ENCODE peak calls at places on chromosomes 7 and 10, in seven cellular contexts. S is tibial artery, H is pancreas, A is stomach, M is heart right ventricle, N is tibial nerve, Y is esophagus squamous epithelium. J is an unnamed sample.
A peak's percentile ranks its signal among the peaks of the same experiment; 100 is the strongest.

GRCh38 chr10:92463582-92463981 is 110.3 kb downstream of the IDE start:
- DNase-seq in A (no peak), S (no peak), N (no peak), Y (no peak), M (no peak), H (no peak), J (no peak)

GRCh38 chr7:107505997-107506682 is 36.3 kb downstream of the GPR22 start:
- DNase-seq in N (no peak), Y (no peak), S (no peak), A (peak; percentile 68), M (no peak), H (peak; percentile 66), J (no peak)

GRCh38 chr10:60732240-60733188 is 45.8 kb upstream of the CDK1 start:
- DNase-seq in S (no peak), Y (no peak), M (no peak), N (no peak), H (peak; percentile 40), A (peak; percentile 58), J (no peak)

GRCh38 chr7:101754432-101755159 is 62.8 kb upstream of the CUX1 start:
- DNase-seq in H (no peak), Y (no peak), N (peak; percentile 12), A (no peak), S (no peak), M (peak; percentile 13), J (no peak)

GRCh38 chr10:119826777-119827176 is 45.9 kb downstream of the MCMBP start:
- DNase-seq in N (no peak), A (no peak), H (no peak), M (no peak), Y (no peak), S (no peak), J (no peak)

GRCh38 chr7:138460649-138461607 is 869 bp downstream of the TRIM24 start:
- DNase-seq in S (peak; percentile 71), Y (no peak), H (peak; percentile 72), N (no peak), A (peak; percentile 61), M (peak; percentile 36), J (peak; percentile 58)

GRCh38 chr10:48604039-48604407 is 850 bp downstream of the ARHGAP22 start:
- DNase-seq in Y (no peak), A (no peak), S (peak; percentile 52), M (no peak), H (no peak), N (no peak), J (no peak)

GRCh38 chr10:122140941-122141623 is 130.0 kb upstream of the BTBD16 start:
- DNase-seq in A (peak; percentile 67), N (peak; percentile 94), Y (no peak), H (peak; percentile 64), S (peak; percentile 98), M (peak; percentile 93), J (peak; percentile 94)

GRCh38 chr10:64594072-64594471 is 1072.9 kb downstream of the REEP3 start:
- DNase-seq in H (no peak), S (no peak), M (no peak), N (no peak), Y (no peak), A (no peak), J (no peak)

GRCh38 chr7:158567153-158567603 is 20.4 kb downstream of the PTPRN2 start:
- DNase-seq in S (no peak), N (no peak), A (peak; percentile 59), M (no peak), Y (no peak), H (peak; percentile 51), J (no peak)

GRCh38 chr7:91995391-91995790 is 54.7 kb downstream of the AKAP9 start:
- DNase-seq in H (no peak), M (no peak), A (no peak), Y (no peak), S (no peak), N (no peak), J (no peak)

GRCh38 chr10:62980697-62981495 is 152.2 kb upstream of the NRBF2 start:
- DNase-seq in M (no peak), N (no peak), S (no peak), A (no peak), Y (no peak), H (no peak), J (no peak)

GRCh38 chr7:16604054-16604453 is 41.5 kb downstream of the ANKMY2 start:
- DNase-seq in H (no peak), M (no peak), A (no peak), Y (no peak), S (no peak), N (no peak), J (no peak)

GRCh38 chr10:59709472-59710125 is at the start of gene SLC16A9:
- DNase-seq in Y (no peak), H (peak; percentile 59), S (peak; percentile 80), M (peak; percentile 59), A (peak; percentile 44), N (peak; percentile 12), J (peak; percentile 52)

GRCh38 chr10:12852732-12853131 is 148.8 kb downstream of the CCDC3 start:
- DNase-seq in N (no peak), M (no peak), S (no peak), A (no peak), H (no peak), Y (no peak), J (no peak)

GRCh38 chr10:103676851-103677417 is 178.4 kb downstream of the SH3PXD2A start:
- DNase-seq in Y (no peak), N (peak; percentile 79), A (no peak), H (no peak), S (peak; percentile 82), M (no peak), J (peak; percentile 81)

GRCh38 chr7:127751723-127752448 is 99.9 kb downstream of the SND1 start:
- DNase-seq in Y (no peak), S (no peak), H (peak; percentile 49), A (peak; percentile 26), N (peak; percentile 7), M (no peak), J (no peak)

GRCh38 chr10:27659786-27660185 is 85.8 kb downstream of the MKX start:
- DNase-seq in M (no peak), H (no peak), S (no peak), Y (no peak), A (no peak), N (no peak), J (no peak)

GRCh38 chr10:13448216-13448615 is 80.6 kb downstream of the BEND7 start:
- DNase-seq in H (no peak), Y (no peak), S (no peak), M (no peak), A (no peak), N (no peak), J (no peak)

GRCh38 chr10:124447741-124448466 is 1.9 kb downstream of the NKX1-2 start:
- DNase-seq in M (no peak), A (no peak), H (no peak), Y (no peak), N (no peak), S (no peak), J (no peak)

GRCh38 chr10:35386594-35387174 is 50.4 kb downstream of the CCNY start:
- DNase-seq in N (no peak), M (peak; percentile 75), S (no peak), A (peak; percentile 53), H (peak; percentile 48), Y (no peak), J (no peak)

GRCh38 chr7:151590801-151591771 is 71.4 kb upstream of the RHEB start:
- DNase-seq in A (no peak), S (no peak), M (no peak), N (no peak), H (no peak), Y (no peak), J (no peak)

GRCh38 chr7:1802899-1803298 is 132.8 kb downstream of the ELFN1 start:
- DNase-seq in S (peak; percentile 1), N (no peak), A (peak; percentile 22), M (no peak), H (no peak), Y (no peak), J (no peak)

GRCh38 chr7:1798191-1798590 is 128.1 kb downstream of the ELFN1 start:
- DNase-seq in N (no peak), S (no peak), A (no peak), Y (no peak), M (no peak), H (no peak), J (no peak)

GRCh38 chr7:1804310-1804709 is 134.2 kb downstream of the ELFN1 start:
- DNase-seq in N (no peak), A (peak; percentile 18), Y (no peak), H (no peak), S (peak; percentile 37), M (no peak), J (no peak)

GRCh38 chr7:1806354-1806753 is 136.3 kb downstream of the ELFN1 start:
- DNase-seq in N (no peak), H (no peak), A (peak; percentile 22), Y (no peak), M (no peak), S (peak; percentile 4), J (no peak)

DNA sequence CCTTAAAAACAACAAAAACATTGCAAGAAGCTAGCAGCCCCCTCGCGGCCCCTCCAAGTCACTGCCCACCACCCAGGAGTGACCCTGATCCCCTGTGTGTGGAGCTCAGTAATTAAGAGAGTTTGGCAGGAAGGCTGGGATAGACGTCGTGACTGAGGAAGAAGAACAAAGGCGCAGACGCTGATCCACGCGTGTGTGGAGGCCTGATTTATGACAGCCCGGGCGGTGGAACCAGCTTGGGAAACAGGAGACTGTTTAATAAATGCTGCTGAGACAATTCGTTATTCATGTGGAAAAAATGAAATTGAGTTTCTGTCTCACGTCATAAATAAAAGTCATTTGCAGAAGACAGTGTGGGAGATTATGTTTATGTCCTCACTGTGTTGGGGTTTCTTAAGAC is 130.8 kb downstream of the ELFN1 start:
- DNase-seq in M (no peak), Y (no peak), S (no peak), A (peak; percentile 8), N (no peak), H (no peak), J (no peak)
- TF ChIP-seq CTCF in M (no peak), Y (no peak), S (no peak), A (no peak), N (no peak), H (no peak), J (no peak)

DNA sequence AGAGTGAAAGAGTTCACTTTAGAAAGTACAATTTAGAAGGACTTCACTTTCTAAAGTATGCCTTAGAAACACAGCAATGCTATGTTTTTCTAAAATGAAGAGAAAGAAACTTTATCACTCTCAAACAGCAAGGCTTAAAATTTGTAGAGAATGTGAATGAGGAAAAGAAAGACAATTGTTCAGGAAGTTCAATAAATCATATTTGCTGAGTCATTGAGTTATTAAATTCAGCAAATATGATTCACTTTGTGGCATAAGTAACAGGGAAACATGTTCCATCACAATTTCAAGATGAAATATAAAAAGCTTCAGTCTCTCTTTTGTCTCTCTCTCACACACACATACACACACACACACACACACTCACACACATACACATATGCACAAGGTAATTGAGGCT is 187.9 kb downstream of the PCDH15 start:
- DNase-seq in H (no peak), M (no peak), A (no peak), Y (no peak), S (no peak), N (no peak), J (no peak)
- H3K27ac ChIP-seq in H (no peak overlapping the region), M (no peak overlapping the region), A (no peak overlapping the region), Y (no peak overlapping the region), S (no peak overlapping the region), N (no peak overlapping the region), J (no peak overlapping the region)

GRCh38 chr7:97149843-97150242 is 32.3 kb downstream of the SDHAF3 start:
- DNase-seq in A (no peak), H (no peak), N (no peak), S (no peak), M (no peak), Y (no peak), J (no peak)

GRCh38 chr7:97145068-97145467 is 27.6 kb downstream of the SDHAF3 start:
- DNase-seq in H (no peak), A (no peak), M (no peak), Y (no peak), N (no peak), S (no peak), J (no peak)
- TF ChIP-seq CTCF in H (no peak), A (no peak), M (no peak), Y (peak; percentile 37), N (peak; percentile 58), S (no peak), J (peak; percentile 42)

GRCh38 chr7:131249483-131249882 is 78.2 kb upstream of the MKLN1 start:
- DNase-seq in N (no peak), H (no peak), M (no peak), S (no peak), Y (no peak), A (no peak), J (no peak)
- H3K27ac ChIP-seq in N (no peak overlapping the region), H (no peak overlapping the region), M (no peak overlapping the region), S (no peak overlapping the region), Y (no peak overlapping the region), A (no peak overlapping the region), J (peak overlapping the region; percentile 71)

J was measured in psoas muscle.